ENCODE peak calls at places on chromosome 5, in eight cellular contexts. B, X, R, J, A, P, Z and L are unnamed samples.

GRCh38 chr5:39526914-39527477 is 102.2 kb upstream of the DAB2 start:
- DNase-seq in B (no peak), X (no peak), R (no peak), J (peak), A (no peak), P (no peak), Z (no peak), L (no peak)

GRCh38 chr5:128842241-128842640 is 123.0 kb upstream of the SLC27A6 start:
- DNase-seq in B (no peak), X (no peak), R (no peak), J (no peak), A (no peak), P (no peak), Z (no peak), L (no peak)

GRCh38 chr5:77015938-77016569 is 14.2 kb upstream of the AGGF1 start:
- DNase-seq in B (peak), X (peak), R (no peak), J (peak), A (peak), P (no peak), Z (no peak), L (peak)

GRCh38 chr5:32232441-32233219 is 58.5 kb upstream of the GOLPH3 start:
- DNase-seq in B (peak), X (peak), R (peak), J (peak), A (peak), P (peak), Z (peak), L (peak)

GRCh38 chr5:90294604-90295003 is 115.0 kb downstream of the CETN3 start:
- DNase-seq in B (peak), X (no peak), R (no peak), J (peak), A (no peak), P (no peak), Z (no peak), L (no peak)

GRCh38 chr5:36090033-36090432 is 23.4 kb upstream of the UGT3A2 start:
- DNase-seq in B (peak), X (no peak), R (no peak), J (peak), A (peak), P (no peak), Z (no peak), L (peak)

GRCh38 chr5:149389552-149390495 is 10.7 kb upstream of the IL17B start:
- DNase-seq in B (no peak), X (no peak), R (no peak), J (no peak), A (no peak), P (no peak), Z (no peak), L (no peak)

GRCh38 chr5:126138475-126139005 is 284.7 kb upstream of the GRAMD2B start:
- DNase-seq in B (peak), X (no peak), R (no peak), J (peak), A (no peak), P (no peak), Z (no peak), L (peak)

GRCh38 chr5:78221964-78222451 is 72.5 kb downstream of the AP3B1 start:
- DNase-seq in B (no peak), X (no peak), R (no peak), J (peak), A (peak), P (no peak), Z (no peak), L (no peak)

GRCh38 chr5:669111-669841 is 23.9 kb downstream of the TPPP start:
- DNase-seq in B (peak), X (peak), R (peak), J (peak), A (no peak), P (peak), Z (no peak), L (peak)

GRCh38 chr5:81187885-81188284 is 45.2 kb upstream of the CKMT2 start:
- DNase-seq in B (peak), X (no peak), R (no peak), J (no peak), A (peak), P (no peak), Z (peak), L (peak)

GRCh38 chr5:116658141-116658540 is 83.5 kb upstream of the SEMA6A start:
- DNase-seq in B (no peak), X (no peak), R (no peak), J (no peak), A (no peak), P (no peak), Z (no peak), L (no peak)

GRCh38 chr5:123117989-123118388 is 28.9 kb downstream of the PRDM6 start:
- DNase-seq in B (no peak), X (no peak), R (no peak), J (no peak), A (no peak), P (no peak), Z (no peak), L (no peak)

GRCh38 chr5:82521431-82522051 is 243.4 kb upstream of the RPS23 start:
- DNase-seq in B (no peak), X (no peak), R (no peak), J (no peak), A (no peak), P (no peak), Z (no peak), L (no peak)

GRCh38 chr5:1291611-1292080 is 3.2 kb downstream of the TERT start:
- DNase-seq in B (no peak), X (no peak), R (peak), J (no peak), A (no peak), P (no peak), Z (no peak), L (peak)

GRCh38 chr5:139062910-139063663 is 135.1 kb downstream of the SIL1 start:
- DNase-seq in B (no peak), X (no peak), R (no peak), J (no peak), A (no peak), P (no peak), Z (no peak), L (peak)

GRCh38 chr5:115147052-115147451 is 22.7 kb downstream of the TRIM36 start:
- DNase-seq in B (no peak), X (no peak), R (no peak), J (no peak), A (no peak), P (no peak), Z (no peak), L (no peak)

GRCh38 chr5:150649108-150649827 is 8.8 kb downstream of the SYNPO start:
- DNase-seq in B (no peak), X (no peak), R (peak), J (no peak), A (no peak), P (no peak), Z (peak), L (no peak)

GRCh38 chr5:59079622-59080620 is 497.0 kb downstream of the RAB3C start:
- DNase-seq in B (peak), X (no peak), R (no peak), J (no peak), A (no peak), P (no peak), Z (no peak), L (no peak)

GRCh38 chr5:132263548-132264261 is 6.2 kb downstream of the PDLIM4 start:
- DNase-seq in B (no peak), X (no peak), R (peak), J (no peak), A (no peak), P (no peak), Z (no peak), L (no peak)

GRCh38 chr5:35884125-35884788 is 27.6 kb downstream of the IL7R start:
- DNase-seq in B (no peak), X (no peak), R (no peak), J (no peak), A (peak), P (no peak), Z (no peak), L (no peak)

GRCh38 chr5:90344693-90345092 is 64.9 kb downstream of the CETN3 start:
- DNase-seq in B (no peak), X (no peak), R (no peak), J (no peak), A (no peak), P (no peak), Z (no peak), L (no peak)

GRCh38 chr5:107571621-107572489 is 98.9 kb downstream of the EFNA5 start:
- DNase-seq in B (peak), X (peak), R (peak), J (peak), A (peak), P (peak), Z (peak), L (peak)

GRCh38 chr5:74040811-74041491 is 415.0 kb downstream of the ARHGEF28 start:
- DNase-seq in B (no peak), X (no peak), R (no peak), J (no peak), A (no peak), P (no peak), Z (no peak), L (no peak)

GRCh38 chr5:135208555-135209494 is 174.8 kb upstream of the PITX1 start:
- DNase-seq in B (peak), X (no peak), R (peak), J (peak), A (no peak), P (no peak), Z (no peak), L (peak)

GRCh38 chr5:1876708-1877433 is 5.9 kb downstream of the IRX4 start:
- DNase-seq in B (peak), X (no peak), R (no peak), J (peak), A (no peak), P (no peak), Z (no peak), L (no peak)

GRCh38 chr5:98798371-98798770 is 24.9 kb downstream of the RGMB start:
- DNase-seq in B (no peak), X (no peak), R (no peak), J (no peak), A (no peak), P (no peak), Z (no peak), L (no peak)

GRCh38 chr5:98805070-98805469 is 31.6 kb downstream of the RGMB start:
- DNase-seq in B (no peak), X (no peak), R (no peak), J (no peak), A (no peak), P (no peak), Z (no peak), L (no peak)

GRCh38 chr5:98807806-98808205 is 34.3 kb downstream of the RGMB start:
- DNase-seq in B (no peak), X (no peak), R (no peak), J (no peak), A (no peak), P (no peak), Z (no peak), L (no peak)

DNA sequence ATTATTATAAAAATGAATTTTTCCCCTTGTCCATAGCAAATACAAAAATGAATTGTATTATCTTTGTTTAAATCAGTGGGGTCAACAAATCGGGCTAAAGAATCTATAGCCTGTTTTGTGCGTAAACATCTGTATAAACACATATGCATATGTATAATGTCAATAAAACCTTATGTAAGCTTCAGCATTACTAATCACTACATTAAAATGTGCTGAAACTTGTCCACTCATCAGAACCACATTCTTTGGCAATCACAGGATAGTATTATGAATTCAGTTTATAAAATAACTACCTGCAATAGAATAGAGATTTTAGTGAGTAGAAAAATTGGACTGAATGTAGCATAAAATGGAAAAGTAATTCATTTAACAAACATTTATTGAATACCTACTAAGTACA is 30.6 kb downstream of the RGMB start:
- DNase-seq in B (no peak), X (no peak), R (no peak), J (no peak), A (no peak), P (no peak), Z (no peak), L (no peak)
- H3K27ac ChIP-seq in B (no peak), X (no peak), R (no peak), J (no peak), A (no peak), P (peak), Z (no peak), L (no peak)

DNA sequence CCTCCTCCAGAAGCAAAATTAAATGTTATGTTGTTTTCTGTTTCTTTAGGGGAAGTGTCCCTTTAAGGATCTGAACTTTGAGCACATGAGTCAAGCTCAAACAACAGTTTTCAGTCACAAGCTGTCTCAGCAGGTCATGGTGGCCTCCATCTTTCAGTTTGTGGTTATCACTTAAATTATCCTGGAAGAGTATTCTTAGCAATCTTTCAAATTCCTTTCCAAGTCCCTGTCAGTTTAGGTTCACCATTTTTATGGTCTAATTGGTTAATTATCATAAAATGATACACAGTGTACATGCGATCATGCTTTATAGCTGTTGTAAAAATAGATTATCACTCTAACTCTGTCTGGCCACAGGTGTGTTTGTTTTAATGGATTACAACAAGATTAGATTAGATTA is 43.1 kb upstream of the SELENOP start:
- DNase-seq in B (no peak), X (no peak), R (no peak), J (no peak), A (peak), P (no peak), Z (no peak), L (peak)
- H3K4me3 ChIP-seq in B (no peak), X (no peak), R (no peak), J (no peak), A (no peak), P (no peak), Z (no peak), L (no peak)

DNA sequence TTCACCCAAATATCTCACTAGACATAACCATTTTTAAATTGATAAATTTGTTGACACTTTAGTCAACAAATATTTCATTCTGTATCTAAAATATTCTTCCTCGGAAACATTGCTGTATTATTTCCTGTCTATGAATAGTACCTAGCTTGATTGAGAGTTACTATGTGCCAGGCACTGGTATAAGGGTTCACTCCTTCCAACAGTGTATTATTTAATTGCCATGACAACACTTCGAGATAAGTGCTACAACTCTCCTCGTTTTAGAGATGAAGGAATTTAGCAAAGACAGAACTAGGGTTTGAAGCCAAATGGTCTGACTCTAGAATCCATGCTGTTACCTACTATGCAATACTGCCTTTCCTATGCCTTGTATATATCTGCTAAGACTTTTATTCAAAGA is 287.2 kb downstream of the YTHDC2 start:
- DNase-seq in B (no peak), X (no peak), R (no peak), J (no peak), A (no peak), P (no peak), Z (no peak), L (no peak)
- H3K27ac ChIP-seq in B (no peak), X (no peak), R (no peak), J (no peak), A (no peak), P (no peak), Z (no peak), L (no peak)

DNA sequence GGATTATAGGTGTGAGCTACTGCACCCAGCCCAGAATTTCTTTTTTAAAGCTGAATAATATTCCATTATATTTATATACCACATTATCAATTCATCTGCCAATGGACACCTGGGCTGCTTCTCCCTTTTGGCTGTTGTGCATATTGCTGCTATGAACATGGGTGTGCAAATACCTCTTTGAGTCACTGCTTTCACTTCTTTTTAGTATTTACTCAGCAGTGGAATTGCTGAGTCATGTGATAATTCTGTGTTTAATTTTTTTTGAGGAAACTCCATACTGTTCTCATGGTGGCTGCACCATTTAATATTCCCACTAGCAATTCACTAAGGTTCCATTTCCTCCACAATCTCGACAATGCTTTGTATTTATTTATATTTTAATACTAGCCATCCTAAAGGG is 36.1 kb upstream of the KIF4B start:
- DNase-seq in B (no peak), X (no peak), R (no peak), J (no peak), A (no peak), P (no peak), Z (no peak), L (no peak)
- H3K4me3 ChIP-seq in B (no peak), X (no peak), R (no peak), J (no peak), A (no peak), P (no peak), Z (no peak), L (no peak)

GRCh38 chr5:175796536-175797499 is 74.6 kb upstream of the CPLX2 start:
- DNase-seq in B (peak), X (peak), R (peak), J (peak), A (peak), P (peak), Z (peak), L (peak)

GRCh38 chr5:175800656-175801081 is 70.7 kb upstream of the CPLX2 start:
- DNase-seq in B (no peak), X (no peak), R (no peak), J (no peak), A (no peak), P (no peak), Z (no peak), L (no peak)

GRCh38 chr5:175798626-175799025 is 72.8 kb upstream of the CPLX2 start:
- DNase-seq in B (no peak), X (no peak), R (no peak), J (no peak), A (no peak), P (no peak), Z (no peak), L (no peak)

GRCh38 chr5:175797521-175798038 is 73.8 kb upstream of the CPLX2 start:
- DNase-seq in B (peak), X (peak), R (no peak), J (peak), A (no peak), P (no peak), Z (no peak), L (no peak)

GRCh38 chr5:175795959-175796358 is 75.4 kb upstream of the CPLX2 start:
- DNase-seq in B (no peak), X (no peak), R (no peak), J (no peak), A (no peak), P (no peak), Z (no peak), L (no peak)
- H3K27ac ChIP-seq in B (no peak), X (no peak), R (no peak), J (no peak), A (no peak), P (no peak), Z (no peak), L (no peak)

GRCh38 chr5:140242099-140242498 is 60.8 kb downstream of the PFDN1 start:
- DNase-seq in B (no peak), X (no peak), R (no peak), J (peak), A (no peak), P (no peak), Z (no peak), L (no peak)
- H3K4me3 ChIP-seq in B (no peak), X (no peak), R (no peak), J (no peak), A (no peak), P (no peak), Z (no peak), L (no peak)

DNA sequence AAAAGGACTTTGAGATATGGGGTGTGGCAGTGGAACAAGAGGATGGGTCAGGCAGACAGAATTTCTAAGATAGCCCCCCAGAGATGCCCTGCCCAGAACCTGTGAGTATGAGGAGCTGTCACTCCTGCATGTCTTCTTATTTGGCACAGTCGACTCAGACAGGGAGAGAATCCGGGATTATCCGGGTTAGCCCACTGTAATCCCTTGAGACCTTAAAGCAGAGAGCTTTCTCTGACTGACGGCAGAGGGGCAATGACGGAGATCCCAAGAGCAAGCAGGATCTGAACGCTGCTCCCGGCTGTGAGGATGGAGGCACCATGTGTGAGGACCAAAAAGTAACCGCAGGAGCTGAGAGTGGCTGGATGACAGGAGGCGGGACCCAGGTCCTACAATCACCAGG is 8.8 kb upstream of the NHP2 start:
- DNase-seq in B (no peak), X (no peak), R (no peak), J (no peak), A (no peak), P (no peak), Z (no peak), L (no peak)
- H3K27ac ChIP-seq in B (no peak), X (no peak), R (no peak), J (no peak), A (no peak), P (no peak), Z (no peak), L (no peak)